ENCODE peak calls at places on chromosome 22, in seven cellular contexts. Z is stimulated activated effector memory CD8-positive, alpha-beta T cell treated with anti-CD3 and anti-CD28 coated beads, Interleukin-12 subunit alpha, Interleukin-12 subunit beta, amount 100 ng/mL, for 72 hours; P is foreskin fibroblast; S is T-helper 2 cell; R is heart right ventricle; T is GM03348; H is AG10803. E is an unnamed sample.
A peak's percentile ranks its signal among the peaks of the same experiment; 100 is the strongest.

GRCh38 chr22:39956932-39957664 is 3.1 kb upstream of the TMA7B start:
- DNase-seq in Z (no peak), P (no peak), S (no peak), R (no peak), T (no peak), H (no peak), E (no peak)

GRCh38 chr22:46791201-46791731 is 28.8 kb downstream of the TBC1D22A start:
- DNase-seq in Z (peak; percentile 82), P (peak; percentile 39), S (peak; percentile 38), R (no peak), T (peak; percentile 60), H (peak; percentile 52), E (peak; percentile 60)

GRCh38 chr22:45740236-45740635 is 68.6 kb downstream of the ATXN10 start:
- DNase-seq in Z (no peak), P (no peak), S (no peak), R (no peak), T (no peak), H (no peak), E (no peak)

GRCh38 chr22:26464312-26464711 is 19.3 kb downstream of the HPS4 start:
- DNase-seq in Z (no peak), P (peak; percentile 50), S (no peak), R (no peak), T (peak; percentile 76), H (peak; percentile 92), E (peak; percentile 42)

GRCh38 chr22:50208939-50209892 is 8.4 kb downstream of the SELENOO start:
- DNase-seq in Z (no peak), P (no peak), S (no peak), R (no peak), T (no peak), H (no peak), E (no peak)

GRCh38 chr22:41429232-41429945 is 17.2 kb downstream of the TOB2 start:
- DNase-seq in Z (no peak), P (no peak), S (no peak), R (no peak), T (no peak), H (no peak), E (no peak)

GRCh38 chr22:49763696-49764095 is 64.0 kb downstream of the BRD1 start:
- DNase-seq in Z (no peak), P (no peak), S (no peak), R (no peak), T (no peak), H (no peak), E (peak; percentile 8)

GRCh38 chr22:45709004-45709739 is 37.5 kb downstream of the ATXN10 start:
- DNase-seq in Z (no peak), P (peak; percentile 82), S (no peak), R (no peak), T (peak; percentile 72), H (peak; percentile 89), E (no peak)

GRCh38 chr22:24982301-24983056 is 30.0 kb downstream of the KIAA1671 start:
- DNase-seq in Z (no peak), P (no peak), S (no peak), R (no peak), T (no peak), H (no peak), E (no peak)

GRCh38 chr22:23062616-23063538 is 7.4 kb upstream of the GNAZ start:
- DNase-seq in Z (no peak), P (no peak), S (no peak), R (peak; percentile 1), T (no peak), H (no peak), E (no peak)

GRCh38 chr22:28742562-28742962 is 723 bp downstream of the HSCB start:
- DNase-seq in Z (no peak), P (no peak), S (no peak), R (no peak), T (peak; percentile 86), H (no peak), E (no peak)